ENCODE peak calls at places on chromosomes 7 and 10, in eight cellular contexts. G is WERI-Rb-1, R is body of pancreas, S is K562, T is right atrium auricular region, Q is uterus, U is kidney, B is AG04450. M is an unnamed sample. For H3K9me3, the result is how much of the 10 kb centered on the place peaks cover.

GRCh38 chr10:60446855-60447254 is 57.2 kb upstream of the ANK3 start:
- DNase-seq in S (no peak), R (peak), U (no peak), G (no peak), T (no peak), B (no peak), Q (no peak), M (no peak)

GRCh38 chr10:28254290-28254985 is 48.4 kb downstream of the MPP7 start:
- DNase-seq in G (no peak), R (no peak), S (no peak), Q (peak), B (peak), T (no peak), U (no peak), M (no peak)

GRCh38 chr7:156379242-156380070 is 261.1 kb upstream of the RNF32 start:
- DNase-seq in G (no peak), R (peak), S (no peak), U (no peak), T (no peak), B (no peak), Q (no peak), M (no peak)

GRCh38 chr7:124387056-124387455 is 354.2 kb upstream of the TMEM229A start:
- DNase-seq in Q (no peak), S (no peak), R (no peak), G (no peak), B (no peak), T (no peak), U (no peak), M (no peak)

GRCh38 chr7:131013716-131014115 is 279.7 kb upstream of the KLF14 start:
- DNase-seq in T (no peak), S (no peak), G (no peak), U (no peak), B (no peak), Q (no peak), R (no peak), M (no peak)

GRCh38 chr7:44973610-44974401 is 5.0 kb downstream of the MYO1G start:
- DNase-seq in S (peak), R (peak), Q (no peak), G (peak), B (no peak), T (no peak), U (peak), M (peak)

GRCh38 chr10:117131390-117132327 is 6.4 kb downstream of the VAX1 start:
- DNase-seq in B (no peak), R (no peak), S (no peak), G (no peak), Q (no peak), U (no peak), T (no peak), M (no peak)

GRCh38 chr7:131011976-131012375 is 278.0 kb upstream of the KLF14 start:
- DNase-seq in U (no peak), R (no peak), T (no peak), B (peak), G (no peak), S (no peak), Q (no peak), M (no peak)

GRCh38 chr10:77636967-77637473 is 588 bp downstream of the KCNMA1 start:
- DNase-seq in S (no peak), T (no peak), Q (no peak), R (no peak), B (no peak), U (peak), G (no peak), M (no peak)
- H3K4me3 ChIP-seq in S (no peak), T (peak), Q (peak), R (no peak), B (peak), U (peak), G (peak), M (peak)

GRCh38 chr10:15197911-15198310 is 29.4 kb upstream of the NMT2 start:
- DNase-seq in B (no peak), T (no peak), U (no peak), Q (no peak), S (no peak), R (no peak), G (no peak), M (no peak)

GRCh38 chr10:15197276-15197675 is 28.8 kb upstream of the NMT2 start:
- DNase-seq in T (no peak), R (no peak), B (no peak), G (no peak), Q (no peak), S (no peak), U (no peak), M (no peak)

GRCh38 chr10:15200626-15201025 is 32.1 kb upstream of the NMT2 start:
- DNase-seq in Q (no peak), G (no peak), B (no peak), R (no peak), U (no peak), T (no peak), S (no peak), M (no peak)

GRCh38 chr10:15201589-15202300 is 33.3 kb upstream of the NMT2 start:
- DNase-seq in G (no peak), S (no peak), T (no peak), B (no peak), U (no peak), R (no peak), Q (no peak), M (no peak)

DNA sequence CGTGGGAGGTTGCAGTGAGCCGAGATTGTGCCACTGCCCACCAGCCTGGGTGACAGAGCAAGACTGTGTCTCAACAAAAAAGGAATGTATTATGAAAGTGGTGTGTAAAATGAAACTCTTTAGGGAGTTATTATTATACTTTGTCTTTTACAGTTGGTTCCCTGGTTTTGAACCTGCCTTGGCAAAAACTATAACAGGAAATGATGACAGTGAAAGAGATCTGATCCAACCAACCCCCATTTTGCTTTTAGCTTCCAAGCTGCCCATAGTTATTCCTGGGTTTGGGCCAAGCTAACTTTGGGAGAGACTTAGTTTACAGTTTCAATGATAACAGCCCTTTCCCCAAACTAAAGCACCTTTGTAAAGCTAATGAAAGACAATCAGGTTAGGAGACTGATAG is 34.1 kb upstream of the NMT2 start:
- DNase-seq in S (no peak), R (no peak), Q (no peak), U (no peak), B (no peak), G (no peak), T (no peak), M (no peak)
- H3K27ac ChIP-seq in S (no peak), R (no peak), Q (no peak), U (no peak), B (peak), G (no peak), T (no peak), M (no peak)

GRCh38 chr10:37679465-37679864 is 177.9 kb downstream of the ZNF248 start:
- DNase-seq in R (no peak), B (no peak), G (no peak), T (no peak), Q (no peak), U (no peak), S (no peak), M (no peak)
- H3K9me3 ChIP-seq in R (under half), B (half or more), G (under half), T (under half), Q (under half), U (under half), S (under half), M (under half)

GRCh38 chr7:151852486-151853396 is 24.2 kb downstream of the PRKAG2 start:
- DNase-seq in S (no peak), G (no peak), R (no peak), B (no peak), U (peak), Q (no peak), T (no peak), M (no peak)
- H3K4me3 ChIP-seq in S (no peak), G (no peak), R (no peak), B (no peak), U (no peak), Q (no peak), T (no peak), M (no peak)

GRCh38 chr7:128742206-128742605 is 3.0 kb downstream of the CALU start:
- DNase-seq in G (no peak), T (no peak), S (no peak), B (no peak), R (no peak), U (no peak), Q (no peak), M (no peak)

GRCh38 chr7:128739048-128739962 is at the start of gene CALU:
- DNase-seq in R (peak), S (peak), B (peak), T (peak), U (peak), G (peak), Q (peak), M (peak)

GRCh38 chr7:128739990-128740682 is 977 bp downstream of the CALU start:
- DNase-seq in T (no peak), S (no peak), B (no peak), Q (no peak), R (no peak), U (no peak), G (no peak), M (no peak)

GRCh38 chr7:128741491-128741890 is 2.3 kb downstream of the CALU start:
- DNase-seq in R (no peak), U (no peak), B (no peak), G (no peak), Q (no peak), T (no peak), S (no peak), M (no peak)

GRCh38 chr7:128740996-128741395 is 1.8 kb downstream of the CALU start:
- DNase-seq in Q (no peak), S (no peak), T (no peak), B (no peak), R (no peak), U (no peak), G (no peak), M (no peak)
- H3K27ac ChIP-seq in Q (no peak), S (peak), T (peak), B (no peak), R (no peak), U (no peak), G (no peak), M (peak)

M was measured in colonic mucosa.